ENCODE peak calls at places on chromosome 13, in five cellular contexts. Z is ovary, V is tibial nerve, U is GM12891, O is IMR-90. L is an unnamed sample.

GRCh38 chr13:93730780-93731179 is 504.2 kb downstream of the GPC6 start:
- DNase-seq in Z (no peak), V (no peak), U (no peak), O (peak), L (no peak)

GRCh38 chr13:52450012-52450792 is at the start of gene VPS36:
- DNase-seq in Z (peak), V (peak), U (peak), O (peak), L (peak)

GRCh38 chr13:25971499-25972145 is 80.2 kb downstream of the SHISA2 start:
- DNase-seq in Z (no peak), V (no peak), U (no peak), O (no peak), L (no peak)

GRCh38 chr13:75339635-75340374 is 142.2 kb downstream of the TBC1D4 start:
- DNase-seq in Z (no peak), V (no peak), U (no peak), O (no peak), L (no peak)

GRCh38 chr13:114019367-114019766 is 45.5 kb upstream of the C13orf46 start:
- DNase-seq in Z (no peak), V (no peak), U (peak), O (no peak), L (peak)

GRCh38 chr13:73259061-73259908 is 200.5 kb downstream of the KLF5 start:
- DNase-seq in Z (no peak), V (no peak), U (no peak), O (peak), L (no peak)

GRCh38 chr13:114151565-114152284 is 19.3 kb upstream of the RASA3 start:
- DNase-seq in Z (no peak), V (no peak), U (no peak), O (no peak), L (peak)

GRCh38 chr13:84431646-84432045 is 549.4 kb upstream of the SLITRK1 start:
- DNase-seq in Z (no peak), V (no peak), U (no peak), O (peak), L (no peak)

GRCh38 chr13:80101040-80101439 is 239.9 kb downstream of the SPRY2 start:
- DNase-seq in Z (no peak), V (no peak), U (no peak), O (no peak), L (no peak)

GRCh38 chr13:24629320-24629719 is 50.9 kb upstream of the ATP12A start:
- DNase-seq in Z (no peak), V (no peak), U (no peak), O (no peak), L (no peak)

GRCh38 chr13:85386424-85386823 is 412.8 kb downstream of the SLITRK6 start:
- DNase-seq in Z (no peak), V (no peak), U (no peak), O (no peak), L (no peak)

GRCh38 chr13:25018729-25019115 is 77.2 kb upstream of the PABPC3 start:
- DNase-seq in Z (no peak), V (no peak), U (no peak), O (no peak), L (no peak)

GRCh38 chr13:40494513-40494912 is 171.9 kb downstream of the FOXO1 start:
- DNase-seq in Z (no peak), V (no peak), U (no peak), O (no peak), L (no peak)

GRCh38 chr13:84377071-84377470 is 494.8 kb upstream of the SLITRK1 start:
- DNase-seq in Z (no peak), V (no peak), U (no peak), O (no peak), L (no peak)

GRCh38 chr13:30615851-30616311 is 1.8 kb upstream of the USPL1 start:
- DNase-seq in Z (no peak), V (peak), U (no peak), O (peak), L (no peak)

GRCh38 chr13:91719033-91719432 is 320.6 kb downstream of the GPC5 start:
- DNase-seq in Z (no peak), V (no peak), U (no peak), O (peak), L (peak)

GRCh38 chr13:94251801-94252200 is 227.7 kb downstream of the DCT start:
- DNase-seq in Z (peak), V (no peak), U (no peak), O (peak), L (no peak)

GRCh38 chr13:75170321-75170720 is 311.6 kb downstream of the TBC1D4 start:
- DNase-seq in Z (no peak), V (no peak), U (no peak), O (no peak), L (no peak)

GRCh38 chr13:31365630-31366029 is 165.9 kb downstream of the B3GLCT start:
- DNase-seq in Z (no peak), V (no peak), U (no peak), O (no peak), L (no peak)

GRCh38 chr13:36998624-36999041 is 507 bp downstream of the ALG5 start:
- DNase-seq in Z (peak), V (no peak), U (no peak), O (no peak), L (no peak)

GRCh38 chr13:113820813-113821651 is 42.8 kb downstream of the GAS6 start:
- DNase-seq in Z (peak), V (peak), U (no peak), O (peak), L (peak)

GRCh38 chr13:94345374-94346195 is 133.9 kb downstream of the DCT start:
- DNase-seq in Z (no peak), V (no peak), U (no peak), O (peak), L (no peak)

GRCh38 chr13:80441968-80442367 is 101.0 kb upstream of the SPRY2 start:
- DNase-seq in Z (no peak), V (no peak), U (no peak), O (no peak), L (no peak)

GRCh38 chr13:84191199-84191598 is 308.9 kb upstream of the SLITRK1 start:
- DNase-seq in Z (no peak), V (no peak), U (no peak), O (no peak), L (no peak)

GRCh38 chr13:30907167-30907761 is 1.2 kb downstream of the MEDAG start:
- DNase-seq in Z (no peak), V (no peak), U (no peak), O (peak), L (no peak)

GRCh38 chr13:87952377-87952776 is 281.2 kb downstream of the SLITRK5 start:
- DNase-seq in Z (no peak), V (no peak), U (no peak), O (no peak), L (no peak)

GRCh38 chr13:87953381-87953780 is 282.2 kb downstream of the SLITRK5 start:
- DNase-seq in Z (no peak), V (no peak), U (no peak), O (no peak), L (no peak)

GRCh38 chr13:87954116-87954515 is 282.9 kb downstream of the SLITRK5 start:
- DNase-seq in Z (no peak), V (no peak), U (no peak), O (no peak), L (no peak)
- TF ChIP-seq POLR2A in Z (no peak), V (no peak), U (no peak), O (no peak), L (no peak)

DNA sequence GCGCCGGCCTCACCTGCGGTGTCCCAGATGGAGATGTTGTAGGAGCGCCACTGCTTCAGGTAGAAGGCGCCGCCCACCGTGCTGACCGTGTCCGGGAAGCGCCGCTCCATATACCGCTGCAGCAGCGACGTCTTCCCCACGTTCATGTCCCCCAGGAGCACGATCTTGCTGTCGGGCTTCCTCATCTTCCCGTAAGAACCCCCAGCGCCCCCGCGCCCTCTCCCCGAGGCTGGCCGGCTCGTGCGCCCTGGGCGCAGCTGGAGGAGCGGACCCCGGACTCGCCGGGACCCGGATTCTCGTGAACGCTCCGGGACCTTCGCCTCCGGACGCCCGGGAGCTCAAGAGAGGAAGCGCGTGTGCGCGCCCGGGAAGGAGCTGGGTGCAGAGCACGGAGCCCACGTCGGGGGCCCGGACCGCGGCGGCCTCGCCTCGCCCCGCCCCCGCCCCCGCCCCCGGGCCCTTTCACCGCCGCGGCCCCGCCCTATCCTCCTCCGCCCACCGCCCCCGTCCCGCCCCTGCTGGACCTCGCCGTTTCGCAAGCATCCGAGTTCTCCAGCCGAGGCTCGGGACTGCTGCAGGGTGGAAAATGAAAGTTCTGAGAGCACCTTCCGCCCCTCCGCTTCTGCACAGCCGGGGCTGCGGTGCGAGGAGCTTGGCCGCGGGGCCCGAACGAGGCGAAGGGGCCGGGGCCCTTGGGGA is at the start of gene RAB20:
- DNase-seq in Z (peak), V (peak), U (peak), O (peak), L (peak)
- TF ChIP-seq POLR2A in Z (peak), V (peak), U (no peak), O (no peak), L (peak)

GRCh38 chr13:28718538-28719226 is at the start of gene SLC46A3:
- DNase-seq in Z (peak), V (peak), U (peak), O (peak), L (peak)
- TF ChIP-seq POLR2A in Z (peak), V (peak), U (peak), O (peak), L (peak)

DNA sequence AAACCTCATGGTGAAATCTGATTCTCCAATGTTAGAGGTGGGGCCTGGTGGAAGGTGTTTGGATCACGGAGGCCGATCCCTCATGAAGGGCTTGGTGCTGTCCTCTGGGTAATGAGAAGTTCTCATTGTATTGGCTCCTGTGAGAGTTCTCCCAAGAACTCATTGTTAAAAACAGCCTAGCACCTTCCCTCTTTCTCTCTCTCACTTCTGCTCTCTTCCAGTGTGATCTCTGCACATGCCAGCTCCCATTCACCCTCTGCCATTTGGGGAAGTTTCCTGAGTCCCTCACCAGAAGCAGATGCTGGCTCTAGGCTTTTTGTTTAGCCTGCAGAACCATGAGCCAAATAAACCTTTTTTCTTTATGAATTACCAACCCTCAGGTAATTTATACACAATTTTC is 3.1 kb upstream of the SUCLA2 start:
- DNase-seq in Z (no peak), V (peak), U (no peak), O (no peak), L (no peak)
- TF ChIP-seq POLR2A in Z (no peak), V (no peak), U (no peak), O (no peak), L (no peak)

L was measured in H54.